ENCODE peak calls at places on chromosomes 5 and 9, in ten cellular contexts. O is CD8-positive, alpha-beta T cell; E is PC-3; T is gastrocnemius medialis; N is heart left ventricle; Y is DND-41; B is A549; Q is sigmoid colon; U is astrocyte; D is psoas muscle. X is an unnamed sample.

GRCh38 chr5:107135391-107135790 is 535.3 kb downstream of the EFNA5 start:
- DNase-seq in O (no peak), E (peak), T (no peak), N (no peak), Y (no peak), B (no peak), Q (no peak), U (peak), D (no peak), X (peak)

GRCh38 chr9:127360829-127361228 is 36.1 kb upstream of the SLC2A8 start:
- DNase-seq in O (no peak), E (peak), T (no peak), N (no peak), Y (no peak), B (peak), Q (no peak), U (peak), D (no peak), X (peak)

GRCh38 chr9:105191508-105192118 is 52.8 kb upstream of the SLC44A1 start:
- DNase-seq in O (no peak), E (peak), T (peak), N (no peak), Y (no peak), B (peak), Q (no peak), U (peak), D (no peak), X (no peak)

GRCh38 chr5:43038523-43038989 is 1.6 kb downstream of the ANXA2R start:
- DNase-seq in O (no peak), E (peak), T (no peak), N (no peak), Y (peak), B (no peak), Q (no peak), U (peak), D (no peak), X (peak)

GRCh38 chr5:81755320-81755719 is 4.4 kb upstream of the SSBP2 start:
- DNase-seq in O (no peak), E (peak), T (peak), N (peak), Y (no peak), B (peak), Q (peak), U (peak), D (peak), X (peak)

GRCh38 chr9:114321759-114322158 is 1.1 kb upstream of the ORM1 start:
- DNase-seq in O (no peak), E (no peak), T (no peak), N (no peak), Y (no peak), B (no peak), Q (no peak), U (peak), D (no peak), X (peak)

GRCh38 chr9:137218754-137219271 is 3.2 kb downstream of the RNF208 start:
- DNase-seq in O (no peak), E (peak), T (no peak), N (peak), Y (no peak), B (peak), Q (no peak), U (peak), D (no peak), X (peak)

GRCh38 chr5:123099514-123100151 is 10.6 kb downstream of the PRDM6 start:
- DNase-seq in O (no peak), E (no peak), T (no peak), N (no peak), Y (no peak), B (peak), Q (no peak), U (no peak), D (peak), X (no peak)

GRCh38 chr5:176823869-176824412 is 13.6 kb downstream of the UNC5A start:
- DNase-seq in O (no peak), E (no peak), T (no peak), N (peak), Y (no peak), B (no peak), Q (no peak), U (no peak), D (no peak), X (no peak)

GRCh38 chr5:65334077-65334476 is 147.6 kb downstream of the ADAMTS6 start:
- DNase-seq in O (no peak), E (no peak), T (no peak), N (peak), Y (no peak), B (no peak), Q (no peak), U (peak), D (no peak), X (no peak)

GRCh38 chr9:128823362-128823902 is 5.1 kb downstream of the ENDOG start:
- DNase-seq in O (no peak), E (no peak), T (no peak), N (no peak), Y (no peak), B (no peak), Q (no peak), U (no peak), D (no peak), X (no peak)

GRCh38 chr9:137168907-137169763 is 716 bp downstream of the LRRC26 start:
- DNase-seq in O (no peak), E (peak), T (no peak), N (no peak), Y (no peak), B (peak), Q (no peak), U (peak), D (no peak), X (peak)

GRCh38 chr5:139376364-139376763 is 6.7 kb downstream of the SLC23A1 start:
- DNase-seq in O (no peak), E (no peak), T (no peak), N (no peak), Y (no peak), B (no peak), Q (peak), U (no peak), D (no peak), X (no peak)

GRCh38 chr9:110969971-110970381 is 68.3 kb downstream of the LPAR1 start:
- DNase-seq in O (no peak), E (peak), T (no peak), N (no peak), Y (no peak), B (peak), Q (no peak), U (peak), D (no peak), X (peak)

GRCh38 chr5:163963881-163964280 is 458.5 kb downstream of the MAT2B start:
- DNase-seq in O (no peak), E (no peak), T (no peak), N (no peak), Y (no peak), B (no peak), Q (no peak), U (peak), D (no peak), X (no peak)

GRCh38 chr5:94375801-94376200 is 242.6 kb downstream of the KIAA0825 start:
- DNase-seq in O (no peak), E (peak), T (no peak), N (no peak), Y (no peak), B (no peak), Q (no peak), U (peak), D (no peak), X (peak)

GRCh38 chr9:36136894-36137391 is 410 bp downstream of the GLIPR2 start:
- DNase-seq in O (no peak), E (no peak), T (no peak), N (no peak), Y (peak), B (no peak), Q (no peak), U (no peak), D (no peak), X (no peak)

GRCh38 chr5:9529041-9529480 is 16.8 kb downstream of the SEMA5A start:
- DNase-seq in O (no peak), E (no peak), T (peak), N (peak), Y (no peak), B (no peak), Q (no peak), U (no peak), D (peak), X (no peak)

GRCh38 chr5:9188131-9188530 is 357.7 kb downstream of the SEMA5A start:
- DNase-seq in O (no peak), E (peak), T (no peak), N (no peak), Y (peak), B (no peak), Q (no peak), U (peak), D (no peak), X (peak)

GRCh38 chr9:98465799-98466198 is 210.3 kb upstream of the TBC1D2 start:
- DNase-seq in O (no peak), E (no peak), T (no peak), N (no peak), Y (no peak), B (no peak), Q (no peak), U (no peak), D (no peak), X (no peak)

DNA sequence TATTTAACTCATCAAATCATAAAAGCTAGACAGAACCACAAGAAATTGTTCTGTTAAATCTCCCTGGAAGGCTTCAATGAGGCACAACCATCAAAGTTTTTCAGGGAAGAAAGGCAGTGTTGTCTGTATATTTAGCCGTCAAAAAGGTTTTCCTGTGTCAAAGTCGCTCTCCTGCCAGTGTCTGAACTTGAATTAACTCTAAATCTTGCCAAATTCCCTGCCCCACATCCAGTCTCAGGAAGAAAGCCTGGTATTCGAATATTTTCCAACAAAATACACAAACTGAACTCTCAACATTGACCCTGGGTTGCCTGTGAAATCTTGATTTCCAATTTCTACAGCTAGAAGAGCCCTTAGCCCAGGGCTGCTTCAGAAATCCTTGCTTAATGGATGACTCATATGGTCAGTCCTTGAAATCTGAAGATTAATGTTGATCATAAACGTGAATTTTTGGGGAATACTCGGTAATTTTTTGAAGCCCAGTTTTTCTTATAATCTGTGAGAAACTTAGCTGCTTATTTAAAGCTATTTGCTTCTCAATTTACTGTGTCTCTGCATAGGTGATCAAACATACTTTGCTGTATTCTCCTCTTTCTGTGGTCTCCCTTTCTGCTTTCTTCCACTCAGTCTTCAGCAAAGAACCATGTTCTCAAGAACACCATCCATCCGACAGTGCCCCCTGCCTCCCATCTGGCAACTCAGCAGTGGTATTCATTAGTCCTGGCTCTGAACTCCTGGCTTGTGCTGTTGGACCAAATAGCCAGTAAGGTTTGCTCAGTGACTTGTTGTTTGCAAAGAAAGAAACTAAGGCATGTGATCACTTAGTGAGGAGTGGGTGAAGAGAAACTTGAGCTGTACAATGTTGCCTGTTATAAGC is 58.9 kb downstream of the NREP start:
- DNase-seq in O (no peak), E (peak), T (no peak), N (no peak), Y (no peak), B (no peak), Q (no peak), U (peak), D (no peak), X (peak)
- TF ChIP-seq CTCF in O (no peak), E (peak), T (no peak), N (no peak), Y (peak), B (no peak), Q (no peak), U (no peak), D (peak), X (peak)

GRCh38 chr9:96383165-96383939 is at the start of gene SLC35D2:
- DNase-seq in O (peak), E (peak), T (peak), N (peak), Y (no peak), B (peak), Q (peak), U (peak), D (peak), X (peak)

GRCh38 chr9:96379461-96379860 is 4.0 kb downstream of the SLC35D2 start:
- DNase-seq in O (no peak), E (no peak), T (no peak), N (no peak), Y (no peak), B (no peak), Q (no peak), U (peak), D (no peak), X (no peak)

GRCh38 chr9:96382175-96382574 is 1.3 kb downstream of the SLC35D2 start:
- DNase-seq in O (no peak), E (no peak), T (no peak), N (no peak), Y (no peak), B (no peak), Q (no peak), U (no peak), D (no peak), X (peak)

GRCh38 chr9:96381696-96382095 is 1.8 kb downstream of the SLC35D2 start:
- DNase-seq in O (no peak), E (no peak), T (no peak), N (no peak), Y (no peak), B (no peak), Q (peak), U (no peak), D (no peak), X (no peak)

DNA sequence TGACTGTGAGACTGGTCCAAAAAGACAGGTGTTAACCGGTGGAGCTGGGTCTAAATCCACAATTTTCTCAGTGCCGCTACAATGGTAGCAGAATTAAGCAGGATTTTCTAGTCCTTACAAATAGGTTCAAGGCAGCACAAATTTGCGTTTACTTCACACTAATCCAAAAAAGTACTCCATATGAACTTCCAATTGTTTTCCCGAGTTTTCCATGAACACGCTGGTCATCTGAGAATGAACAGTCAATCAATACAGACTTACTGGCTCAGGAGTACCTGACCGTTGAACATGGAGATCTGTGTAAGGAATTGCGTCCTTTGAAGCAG is 709 bp downstream of the SLC35D2 start:
- DNase-seq in O (no peak), E (no peak), T (no peak), N (no peak), Y (no peak), B (no peak), Q (no peak), U (no peak), D (no peak), X (no peak)
- H3K27ac ChIP-seq in O (peak), E (no peak), T (peak), N (peak), Y (no peak), B (peak), Q (peak), U (peak), D (peak), X (no peak)

GRCh38 chr5:91302335-91302734 is 80.8 kb downstream of the ARRDC3 start:
- DNase-seq in O (no peak), E (no peak), T (no peak), N (no peak), Y (no peak), B (no peak), Q (no peak), U (no peak), D (no peak), X (no peak)

GRCh38 chr5:91305640-91306039 is 77.5 kb downstream of the ARRDC3 start:
- DNase-seq in O (no peak), E (no peak), T (no peak), N (no peak), Y (no peak), B (no peak), Q (no peak), U (no peak), D (no peak), X (no peak)

GRCh38 chr5:91307023-91307422 is 76.1 kb downstream of the ARRDC3 start:
- DNase-seq in O (no peak), E (no peak), T (peak), N (peak), Y (no peak), B (no peak), Q (peak), U (no peak), D (peak), X (no peak)

GRCh38 chr5:91302958-91303357 is 80.2 kb downstream of the ARRDC3 start:
- DNase-seq in O (no peak), E (no peak), T (peak), N (no peak), Y (no peak), B (no peak), Q (no peak), U (no peak), D (no peak), X (no peak)

DNA sequence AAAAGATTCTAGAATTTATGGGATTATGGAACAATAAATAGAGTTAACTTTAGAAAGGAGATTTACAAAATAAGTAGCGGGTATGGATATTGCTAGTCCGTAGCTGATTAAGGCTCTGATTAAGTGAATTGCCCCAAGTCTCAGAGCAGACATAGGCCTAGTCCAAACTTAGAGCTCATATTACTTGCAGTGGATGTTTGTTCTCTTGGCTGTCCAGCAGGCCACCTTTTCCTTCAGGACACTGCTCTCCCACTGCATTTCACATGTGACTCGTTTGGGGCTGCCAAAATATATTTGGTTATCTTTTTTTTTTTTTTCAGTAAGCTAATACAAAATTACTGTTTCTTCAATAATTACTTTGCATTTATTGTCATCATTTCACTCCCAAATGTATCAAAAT is 76.6 kb downstream of the ARRDC3 start:
- DNase-seq in O (no peak), E (no peak), T (peak), N (no peak), Y (no peak), B (no peak), Q (no peak), U (no peak), D (no peak), X (no peak)
- TF ChIP-seq CTCF in O (no peak), E (no peak), T (no peak), N (no peak), Y (no peak), B (no peak), Q (no peak), U (no peak), D (no peak), X (no peak)

GRCh38 chr5:322281-322941 is 897 bp downstream of the AHRR start:
- DNase-seq in O (no peak), E (no peak), T (no peak), N (no peak), Y (no peak), B (no peak), Q (no peak), U (no peak), D (no peak), X (no peak)

GRCh38 chr5:320524-321232 is 836 bp upstream of the AHRR start:
- DNase-seq in O (no peak), E (no peak), T (no peak), N (no peak), Y (no peak), B (no peak), Q (no peak), U (no peak), D (no peak), X (no peak)

GRCh38 chr5:322942-323879 is 1.7 kb downstream of the AHRR start:
- DNase-seq in O (no peak), E (no peak), T (no peak), N (no peak), Y (no peak), B (no peak), Q (no peak), U (peak), D (no peak), X (no peak)

GRCh38 chr5:321726-322251 is 275 bp downstream of the AHRR start:
- DNase-seq in O (no peak), E (no peak), T (no peak), N (no peak), Y (no peak), B (no peak), Q (no peak), U (no peak), D (no peak), X (no peak)

GRCh38 chr5:321233-321725 is at the start of gene AHRR:
- DNase-seq in O (no peak), E (peak), T (no peak), N (peak), Y (no peak), B (peak), Q (no peak), U (peak), D (peak), X (peak)
- H3K27ac ChIP-seq in O (no peak), E (no peak), T (no peak), N (no peak), Y (no peak), B (peak), Q (no peak), U (peak), D (no peak), X (peak)

DNA sequence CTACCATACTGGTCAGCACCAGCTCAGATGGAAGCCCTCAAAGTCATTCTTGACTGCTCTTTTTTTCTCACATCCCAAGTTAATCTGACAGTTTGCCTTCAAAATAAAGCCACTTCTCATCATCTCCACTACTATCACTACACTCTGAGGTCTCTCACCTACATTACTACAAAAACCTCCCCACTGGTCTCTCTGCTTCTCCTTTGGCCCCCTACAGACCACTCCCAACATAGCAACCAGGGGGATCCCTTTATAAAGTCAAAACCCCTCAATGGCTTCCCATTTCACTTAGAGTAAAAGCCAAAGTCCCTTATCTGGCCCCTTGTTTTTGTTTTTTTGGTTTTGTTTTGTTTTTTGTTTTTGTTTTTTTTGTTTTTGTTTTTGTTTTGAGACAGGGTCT is 4.6 kb downstream of the ARAP3 start:
- DNase-seq in O (no peak), E (peak), T (no peak), N (no peak), Y (peak), B (peak), Q (no peak), U (no peak), D (no peak), X (no peak)
- TF ChIP-seq CTCF in O (no peak), E (peak), T (no peak), N (no peak), Y (peak), B (no peak), Q (no peak), U (peak), D (no peak), X (peak)

X was measured in brain microvascular endothelial cell.